ENCODE peak calls at places on chromosomes 3 and 15, in eight cellular contexts. F, N, H, V, U, M, S and Z are unnamed samples.

GRCh38 chr15:22944651-22945050 is 35.5 kb downstream of the CYFIP1 start:
- DNase-seq in H (no peak), N (no peak), V (no peak), S (no peak), U (no peak), M (no peak), F (no peak), Z (no peak)

GRCh38 chr3:138916824-138917223 is 30.1 kb downstream of the FOXL2 start:
- DNase-seq in V (no peak), U (no peak), H (no peak), F (no peak), S (no peak), M (no peak), N (no peak), Z (no peak)

GRCh38 chr3:79039192-79039591 is 728.6 kb downstream of the ROBO1 start:
- DNase-seq in S (no peak), N (no peak), M (no peak), H (no peak), F (no peak), U (peak; percentile 25), V (no peak), Z (no peak)

GRCh38 chr3:154427685-154428291 is 2.2 kb downstream of the GPR149 start:
- DNase-seq in S (peak; percentile 8), U (no peak), M (no peak), N (no peak), V (no peak), F (no peak), H (no peak), Z (no peak)

GRCh38 chr15:44694416-44694815 is 16.7 kb downstream of the PATL2 start:
- DNase-seq in H (no peak), N (no peak), V (no peak), M (no peak), F (no peak), U (peak; percentile 30), S (no peak), Z (no peak)

GRCh38 chr15:97904196-97904572 is 56.3 kb upstream of the ARRDC4 start:
- DNase-seq in U (peak; percentile 75), N (peak; percentile 49), S (no peak), F (peak; percentile 81), V (no peak), H (peak; percentile 69), M (no peak), Z (no peak)

GRCh38 chr15:74674161-74674560 is 21.7 kb downstream of the EDC3 start:
- DNase-seq in V (no peak), M (no peak), F (no peak), S (no peak), H (no peak), U (no peak), N (no peak), Z (no peak)

GRCh38 chr15:90106522-90107117 is 4.4 kb upstream of the IDH2 start:
- DNase-seq in U (peak; percentile 60), F (peak; percentile 61), V (no peak), M (no peak), N (peak; percentile 56), H (no peak), S (no peak), Z (no peak)

GRCh38 chr3:20652249-20652648 is 466.2 kb upstream of the SGO1 start:
- DNase-seq in U (no peak), M (no peak), H (no peak), V (no peak), N (no peak), S (no peak), F (no peak), Z (no peak)

GRCh38 chr3:188296761-188297689 is 143.1 kb downstream of the LPP start:
- DNase-seq in H (no peak), V (peak; percentile 49), M (peak; percentile 14), U (peak; percentile 83), N (peak; percentile 79), F (peak; percentile 32), S (no peak), Z (peak; percentile 71)

GRCh38 chr15:31801152-31801551 is 229.2 kb upstream of the CHRNA7 start:
- DNase-seq in S (no peak), M (no peak), U (peak; percentile 11), V (no peak), N (no peak), F (peak; percentile 33), H (no peak), Z (no peak)

GRCh38 chr15:66659384-66659783 is 42.7 kb upstream of the SMAD6 start:
- DNase-seq in M (no peak), V (no peak), N (no peak), U (no peak), H (no peak), F (no peak), S (no peak), Z (no peak)

GRCh38 chr15:68578175-68578959 is 426 bp upstream of the CORO2B start:
- DNase-seq in F (peak; percentile 87), H (peak; percentile 49), V (peak; percentile 61), N (peak; percentile 14), M (no peak), U (peak; percentile 71), S (peak; percentile 24), Z (no peak)

GRCh38 chr3:187286467-187287059 is 5.0 kb downstream of the MASP1 start:
- DNase-seq in U (peak; percentile 81), H (no peak), V (no peak), N (peak; percentile 57), S (no peak), M (no peak), F (no peak), Z (no peak)

GRCh38 chr15:65956307-65956706 is 87.0 kb downstream of the RAB11A start:
- DNase-seq in H (no peak), U (no peak), F (no peak), M (no peak), V (no peak), S (no peak), N (no peak), Z (no peak)

GRCh38 chr3:15284121-15284889 is 48.1 kb downstream of the SH3BP5 start:
- DNase-seq in S (no peak), M (no peak), F (peak; percentile 66), V (peak; percentile 4), U (peak; percentile 24), H (no peak), N (no peak), Z (no peak)

GRCh38 chr3:42608586-42608985 is 8.1 kb downstream of the NKTR start:
- DNase-seq in V (no peak), U (no peak), S (no peak), H (no peak), N (no peak), M (no peak), F (no peak), Z (no peak)

GRCh38 chr15:38842991-38843610 is 278.5 kb upstream of the RASGRP1 start:
- DNase-seq in H (no peak), V (no peak), F (no peak), U (peak; percentile 81), M (no peak), N (no peak), S (no peak), Z (no peak)

GRCh38 chr15:63372018-63372705 is 9.5 kb downstream of the CA12 start:
- DNase-seq in U (peak; percentile 98), F (peak; percentile 66), H (no peak), M (no peak), S (peak; percentile 41), N (peak; percentile 95), V (no peak), Z (peak; percentile 10)

GRCh38 chr3:140736863-140737460 is 59.1 kb downstream of the TRIM42 start:
- DNase-seq in F (peak; percentile 57), H (peak; percentile 20), V (no peak), N (peak; percentile 62), S (no peak), M (no peak), U (peak; percentile 39), Z (no peak)

GRCh38 chr3:18445421-18446066 is 20.4 kb upstream of the SATB1 start:
- DNase-seq in N (no peak), M (peak; percentile 15), F (no peak), U (no peak), H (no peak), S (no peak), V (no peak), Z (no peak)

GRCh38 chr15:71183063-71183462 is 67.8 kb downstream of the THSD4 start:
- DNase-seq in M (no peak), H (no peak), N (no peak), V (no peak), F (no peak), S (no peak), U (no peak), Z (no peak)

GRCh38 chr3:48595526-48596121 is 495 bp upstream of the COL7A1 start:
- DNase-seq in S (no peak), F (peak; percentile 58), N (peak; percentile 68), H (no peak), M (no peak), V (peak; percentile 73), U (peak; percentile 84), Z (no peak)

GRCh38 chr15:68586274-68586961 is 7.6 kb downstream of the CORO2B start:
- DNase-seq in S (no peak), N (peak; percentile 53), F (no peak), H (no peak), V (no peak), M (no peak), U (peak; percentile 64), Z (no peak)

GRCh38 chr15:48806151-48806550 is 4.7 kb downstream of the CEP152 start:
- DNase-seq in N (peak; percentile 47), M (no peak), U (peak; percentile 57), V (no peak), H (no peak), F (peak; percentile 30), S (no peak), Z (no peak)

GRCh38 chr15:25690673-25691543 is 172.2 kb downstream of the ATP10A start:
- DNase-seq in M (no peak), N (peak; percentile 66), H (no peak), S (no peak), V (no peak), F (no peak), U (peak; percentile 88), Z (no peak)

GRCh38 chr3:138220788-138221187 is 33.7 kb downstream of the ARMC8 start:
- DNase-seq in U (no peak), V (no peak), F (no peak), M (no peak), N (peak; percentile 21), S (no peak), H (no peak), Z (no peak)

GRCh38 chr3:156997351-156997750 is 162.6 kb downstream of the CCNL1 start:
- DNase-seq in S (no peak), F (no peak), H (no peak), N (no peak), U (peak; percentile 79), M (no peak), V (no peak), Z (no peak)

GRCh38 chr3:56251343-56251945 is 216.8 kb downstream of the ERC2 start:
- DNase-seq in N (peak; percentile 56), M (no peak), F (no peak), S (no peak), U (peak; percentile 59), V (no peak), H (peak; percentile 14), Z (no peak)

GRCh38 chr15:98425173-98425572 is 223.2 kb upstream of the IGF1R start:
- DNase-seq in N (no peak), H (no peak), S (no peak), F (no peak), M (no peak), V (no peak), U (no peak), Z (no peak)

GRCh38 chr3:14688525-14688924 is 13.6 kb downstream of the C3orf20 start:
- DNase-seq in N (no peak), U (no peak), H (no peak), S (no peak), V (no peak), F (no peak), M (no peak), Z (no peak)

GRCh38 chr3:134427400-134428111 is 53.3 kb upstream of the AMOTL2 start:
- DNase-seq in S (no peak), H (no peak), M (no peak), U (peak; percentile 100), V (no peak), F (peak; percentile 54), N (peak; percentile 100), Z (no peak)

GRCh38 chr3:69189487-69189886 is 67.1 kb upstream of the LMOD3 start:
- DNase-seq in F (no peak), V (no peak), M (no peak), H (no peak), S (no peak), N (no peak), U (no peak), Z (no peak)

GRCh38 chr3:46360904-46361303 is 7.0 kb downstream of the CCR2 start:
- DNase-seq in F (no peak), S (no peak), H (no peak), N (no peak), M (peak; percentile 30), V (peak; percentile 59), U (no peak), Z (no peak)